ENCODE peak calls at places on chromosomes 5 and 9, in ten cellular contexts. V is uterus, Z is psoas muscle, S is heart right ventricle, D is stomach, G is transverse colon, C is astrocyte, F is OCI-LY7, H is suprapubic skin, Y is cardiac muscle cell. A is an unnamed sample.

GRCh38 chr5:139341689-139342422 is at the start of gene PAIP2:
- DNase-seq in V (peak; percentile 98), Z (peak; percentile 99), S (peak; percentile 98), D (peak; percentile 98), G (peak; percentile 97), C (peak; percentile 93), F (peak; percentile 97), H (peak; percentile 98), Y (peak; percentile 98), A (peak; percentile 97)

GRCh38 chr5:106393276-106393675 is 1277.5 kb downstream of the EFNA5 start:
- DNase-seq in V (no peak), Z (no peak), S (no peak), D (no peak), G (no peak), C (no peak), F (no peak), H (no peak), Y (no peak), A (no peak)

GRCh38 chr9:133371261-133371711 is 4.6 kb downstream of the SURF4 start:
- DNase-seq in V (no peak), Z (no peak), S (no peak), D (no peak), G (no peak), C (peak; percentile 31), F (no peak), H (no peak), Y (no peak), A (no peak)

GRCh38 chr9:129185991-129186390 is 7.9 kb upstream of the IER5L start:
- DNase-seq in V (no peak), Z (no peak), S (no peak), D (no peak), G (no peak), C (no peak), F (no peak), H (no peak), Y (no peak), A (peak; percentile 63)

GRCh38 chr5:154162475-154163217 is 27.9 kb upstream of the GALNT10 start:
- DNase-seq in V (peak; percentile 52), Z (no peak), S (peak; percentile 25), D (no peak), G (no peak), C (no peak), F (no peak), H (no peak), Y (no peak), A (peak; percentile 1)

GRCh38 chr9:117523531-117524153 is 108.8 kb upstream of the ASTN2 start:
- DNase-seq in V (no peak), Z (no peak), S (no peak), D (no peak), G (no peak), C (no peak), F (no peak), H (no peak), Y (no peak), A (no peak)

GRCh38 chr5:8184455-8185063 is 315.6 kb downstream of the MTRR start:
- DNase-seq in V (no peak), Z (no peak), S (no peak), D (peak; percentile 56), G (peak; percentile 38), C (no peak), F (peak; percentile 50), H (no peak), Y (peak; percentile 45), A (peak; percentile 69)

GRCh38 chr5:171401167-171401947 is 13.7 kb downstream of the NPM1 start:
- DNase-seq in V (no peak), Z (no peak), S (no peak), D (no peak), G (no peak), C (no peak), F (no peak), H (peak; percentile 49), Y (no peak), A (no peak)

GRCh38 chr5:42520203-42520602 is 97.0 kb downstream of the GHR start:
- DNase-seq in V (no peak), Z (no peak), S (no peak), D (no peak), G (no peak), C (no peak), F (no peak), H (no peak), Y (no peak), A (no peak)

GRCh38 chr9:116152390-116152789 is 1.2 kb upstream of the PAPPA start:
- DNase-seq in V (no peak), Z (no peak), S (no peak), D (no peak), G (no peak), C (no peak), F (no peak), H (no peak), Y (peak; percentile 25), A (peak; percentile 29)

GRCh38 chr5:38548064-38548759 is 8.2 kb downstream of the LIFR start:
- DNase-seq in V (no peak), Z (no peak), S (no peak), D (no peak), G (no peak), C (no peak), F (no peak), H (no peak), Y (no peak), A (no peak)
- H3K4me1 ChIP-seq in V (peaks cover 6% of the 10 kb centered on the region), Z (peaks cover 65% of the 10 kb centered on the region), S (peaks cover 72% of the 10 kb centered on the region), D (peaks cover 77% of the 10 kb centered on the region), G (no peaks in the 10 kb centered on the region), C (peaks cover 31% of the 10 kb centered on the region), F (no peaks in the 10 kb centered on the region), H (no peaks in the 10 kb centered on the region), Y (peaks cover 32% of the 10 kb centered on the region), A (no peaks in the 10 kb centered on the region)

GRCh38 chr5:163565931-163566608 is 60.7 kb downstream of the MAT2B start:
- DNase-seq in V (no peak), Z (no peak), S (no peak), D (peak; percentile 33), G (peak; percentile 15), C (no peak), F (no peak), H (no peak), Y (peak; percentile 34), A (peak; percentile 45)
- TF ChIP-seq CTCF in V (no peak), Z (no peak), S (no peak), D (no peak), G (no peak), C (no peak), F (no peak), H (no peak), Y (no peak), A (no peak)

GRCh38 chr9:128093016-128093415 is 25.0 kb downstream of the SLC25A25 start:
- DNase-seq in V (no peak), Z (no peak), S (no peak), D (no peak), G (no peak), C (no peak), F (no peak), H (no peak), Y (no peak), A (no peak)

GRCh38 chr9:128094950-128095544 is 27.0 kb downstream of the SLC25A25 start:
- DNase-seq in V (no peak), Z (no peak), S (no peak), D (no peak), G (no peak), C (no peak), F (no peak), H (no peak), Y (no peak), A (no peak)

GRCh38 chr9:128096614-128097013 is 28.6 kb downstream of the SLC25A25 start:
- DNase-seq in V (no peak), Z (no peak), S (no peak), D (no peak), G (no peak), C (no peak), F (no peak), H (no peak), Y (no peak), A (no peak)

GRCh38 chr9:128092199-128092977 is 24.4 kb downstream of the SLC25A25 start:
- DNase-seq in V (no peak), Z (no peak), S (no peak), D (no peak), G (no peak), C (no peak), F (no peak), H (no peak), Y (no peak), A (no peak)

DNA sequence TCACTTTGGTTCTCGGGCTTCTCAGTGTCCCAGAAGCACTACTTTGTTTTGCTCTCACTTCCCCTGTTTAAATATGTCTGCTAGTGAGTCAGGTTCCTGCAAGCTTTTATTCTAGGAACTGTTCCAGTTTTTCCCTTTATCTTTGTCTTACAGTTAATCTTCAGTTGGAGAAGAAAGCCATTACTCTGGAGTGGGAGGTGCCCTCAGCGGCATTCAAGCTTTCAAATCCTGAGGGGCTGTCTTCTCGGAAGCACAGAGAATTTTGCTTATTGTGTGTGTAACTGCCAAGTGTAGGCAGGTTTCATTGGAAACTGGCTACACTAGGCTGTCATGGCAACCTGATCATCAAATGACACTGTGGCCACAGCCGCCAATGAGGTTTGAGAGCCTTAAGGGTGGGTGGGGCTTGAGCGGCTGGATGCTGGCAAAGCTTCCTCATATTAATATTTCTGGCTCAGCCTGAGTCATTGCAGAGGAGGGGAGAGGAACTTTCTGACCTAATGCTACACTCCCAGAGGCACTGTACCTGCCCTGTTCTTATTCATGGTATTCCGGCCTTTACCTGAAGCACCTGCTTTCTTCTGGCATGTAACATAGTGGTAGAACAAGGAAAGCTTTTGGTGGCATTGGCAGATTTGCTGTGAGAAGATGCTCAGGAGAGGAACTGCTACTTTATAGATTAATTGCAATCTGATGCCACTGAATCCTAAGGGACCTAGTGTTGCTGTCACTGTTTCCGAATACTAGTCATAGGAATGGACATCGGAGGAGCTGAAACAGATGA is 26.3 kb downstream of the SLC25A25 start:
- DNase-seq in V (peak; percentile 90), Z (peak; percentile 95), S (peak; percentile 96), D (peak; percentile 92), G (peak; percentile 88), C (peak; percentile 97), F (peak; percentile 58), H (peak; percentile 96), Y (peak; percentile 93), A (no peak)
- H3K4me1 ChIP-seq in V (peaks cover 44% of the 10 kb centered on the region), Z (peaks cover 60% of the 10 kb centered on the region), S (peaks cover 81% of the 10 kb centered on the region), D (peaks cover 93% of the 10 kb centered on the region), G (peaks cover 50% of the 10 kb centered on the region), C (peaks cover 67% of the 10 kb centered on the region), F (peaks cover 23% of the 10 kb centered on the region), H (peaks cover 77% of the 10 kb centered on the region), Y (peaks cover 40% of the 10 kb centered on the region), A (no peaks in the 10 kb centered on the region)

DNA sequence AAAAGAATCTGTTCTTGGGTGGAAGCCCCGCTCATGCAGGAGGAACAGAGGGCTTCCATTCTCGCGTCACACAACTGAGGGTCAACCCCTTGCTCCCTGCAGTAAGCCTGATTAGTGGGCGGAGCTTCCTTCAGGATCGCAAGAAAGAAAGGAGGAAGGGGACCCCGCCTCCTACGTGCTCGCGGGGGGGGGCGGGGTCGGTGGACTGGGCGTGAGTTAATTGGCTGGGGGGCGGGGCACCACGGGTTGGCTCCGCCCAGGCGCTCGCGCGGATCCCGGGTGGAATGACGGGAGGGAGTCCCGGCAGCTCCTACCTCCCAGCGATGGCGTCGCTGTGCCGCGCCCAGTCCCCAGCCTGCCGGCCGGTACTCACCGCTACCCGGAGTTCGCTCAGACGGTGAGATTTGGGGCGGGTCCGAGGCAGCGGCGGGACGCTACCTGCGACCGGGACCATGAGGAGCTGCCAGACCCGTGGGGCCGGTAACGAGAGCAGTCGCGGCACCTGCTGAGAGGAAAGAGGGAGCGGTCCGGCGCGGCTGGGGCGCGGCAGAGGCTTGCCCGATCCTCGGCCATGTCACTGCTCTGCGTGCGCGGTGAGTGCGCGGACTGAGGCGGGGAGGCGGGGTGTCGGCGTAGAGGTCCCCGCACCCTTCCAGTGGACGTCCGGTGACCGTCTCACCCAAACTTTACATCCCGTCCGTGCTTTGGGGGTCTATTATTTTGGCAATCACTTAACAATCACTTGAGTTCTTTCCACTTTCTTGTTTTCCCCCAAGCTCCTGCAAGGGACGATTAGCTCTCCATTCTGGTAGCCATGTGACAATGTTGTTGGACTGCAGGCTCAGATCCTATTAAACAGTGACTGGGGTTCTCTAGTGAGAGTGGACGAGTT is at the start of gene UNC13B:
- DNase-seq in V (peak; percentile 95), Z (peak; percentile 97), S (peak; percentile 97), D (peak; percentile 97), G (peak; percentile 97), C (peak; percentile 78), F (peak; percentile 93), H (peak; percentile 95), Y (peak; percentile 97), A (peak; percentile 90)
- TF ChIP-seq CTCF in V (peak; percentile 31), Z (peak; percentile 19), S (no peak), D (no peak), G (no peak), C (no peak), F (no peak), H (peak; percentile 24), Y (peak; percentile 14), A (no peak)

A was measured in MM.1S.